ENCODE peak calls at places on chromosomes 2 and 18, in four cellular contexts. L, O, M and K are unnamed samples.

GRCh38 chr18:10012526-10012925 is 98.7 kb downstream of the VAPA start:
- DNase-seq in O (no peak), L (no peak), M (no peak), K (no peak)

GRCh38 chr2:238423561-238424312 is 3.0 kb upstream of the ASB1 start:
- DNase-seq in O (no peak), M (no peak), L (no peak), K (no peak)

GRCh38 chr2:20617081-20617575 is 33.8 kb downstream of the HS1BP3 start:
- DNase-seq in M (no peak), L (no peak), O (no peak), K (no peak)

GRCh38 chr18:50879302-50880107 is 587 bp downstream of the ME2 start:
- DNase-seq in O (peak; percentile 55), L (peak; percentile 5), M (no peak), K (no peak)

GRCh38 chr2:127161176-127162136 is 54.5 kb upstream of the BIN1 start:
- DNase-seq in M (no peak), L (no peak), O (no peak), K (no peak)

GRCh38 chr2:119650971-119651370 is 28.0 kb upstream of the TMEM177 start:
- DNase-seq in M (no peak), L (no peak), O (no peak), K (no peak)

GRCh38 chr2:182952741-182953450 is 85.4 kb downstream of the NCKAP1 start:
- DNase-seq in L (no peak), M (no peak), O (no peak), K (peak; percentile 2)

GRCh38 chr2:186129767-186130581 is 356.1 kb upstream of the ZC3H15 start:
- DNase-seq in L (no peak), M (peak; percentile 22), O (no peak), K (no peak)

GRCh38 chr2:42045956-42046748 is 1.7 kb upstream of the PKDCC start:
- DNase-seq in L (no peak), O (no peak), M (no peak), K (no peak)

GRCh38 chr2:238601433-238602222 is 174.9 kb downstream of the ASB1 start:
- DNase-seq in M (no peak), O (no peak), L (no peak), K (peak; percentile 30)

GRCh38 chr2:217714268-217714643 is 288.5 kb downstream of the TNS1 start:
- DNase-seq in O (no peak), L (peak; percentile 30), M (no peak), K (no peak)

GRCh38 chr2:96506907-96507240 is 1.7 kb upstream of the NEURL3 start:
- DNase-seq in L (no peak), M (no peak), O (no peak), K (no peak)

GRCh38 chr2:226208726-226209125 is 590.9 kb downstream of the IRS1 start:
- DNase-seq in L (no peak), O (no peak), M (no peak), K (no peak)

GRCh38 chr2:218431878-218432277 is 13.0 kb downstream of the VIL1 start:
- DNase-seq in L (no peak), M (no peak), O (no peak), K (no peak)

GRCh38 chr2:26394694-26395093 is 7.0 kb upstream of the DRC1 start:
- DNase-seq in O (no peak), M (no peak), L (no peak), K (no peak)

GRCh38 chr2:74250189-74250631 is 51.8 kb downstream of the MTHFD2 start:
- DNase-seq in L (peak; percentile 60), M (peak; percentile 17), O (peak; percentile 77), K (no peak)

GRCh38 chr2:237600205-237600846 is 9.8 kb upstream of the RAB17 start:
- DNase-seq in M (no peak), L (no peak), O (no peak), K (peak; percentile 54)

GRCh38 chr2:25275575-25275965 is 66.2 kb downstream of the DNMT3A start:
- DNase-seq in O (no peak), M (no peak), L (no peak), K (no peak)

GRCh38 chr2:3242747-3243369 is 134.8 kb downstream of the EIPR1 start:
- DNase-seq in L (no peak), M (no peak), O (peak; percentile 47), K (no peak)

GRCh38 chr2:127913808-127914457 is 28.2 kb upstream of the AMMECR1L start:
- DNase-seq in M (peak; percentile 68), O (no peak), L (no peak), K (no peak)

GRCh38 chr2:120100627-120101026 is 87.8 kb downstream of the EPB41L5 start:
- DNase-seq in L (no peak), O (no peak), M (no peak), K (no peak)

GRCh38 chr2:210752532-210752931 is 196.1 kb downstream of the CPS1 start:
- DNase-seq in O (no peak), L (no peak), M (no peak), K (no peak)

GRCh38 chr2:17918789-17919188 is 40.3 kb downstream of the KCNS3 start:
- DNase-seq in M (no peak), L (peak; percentile 23), O (no peak), K (no peak)

GRCh38 chr2:236536727-236537398 is 32.8 kb upstream of the ACKR3 start:
- DNase-seq in O (peak; percentile 59), M (no peak), L (no peak), K (no peak)

GRCh38 chr2:9755638-9756037 is 87.6 kb upstream of the TAF1B start:
- DNase-seq in M (no peak), L (no peak), O (no peak), K (no peak)

GRCh38 chr2:188292446-188293239 is 969 bp downstream of the GULP1 start:
- DNase-seq in M (peak; percentile 78), O (no peak), L (peak; percentile 23), K (peak; percentile 86)

GRCh38 chr2:15982285-15982967 is 42.1 kb downstream of the MYCN start:
- DNase-seq in L (no peak), O (no peak), M (no peak), K (no peak)

GRCh38 chr18:59643740-59644139 is 53.5 kb downstream of the CCBE1 start:
- DNase-seq in M (no peak), O (no peak), L (no peak), K (no peak)

GRCh38 chr18:59649575-59649974 is 47.6 kb downstream of the CCBE1 start:
- DNase-seq in M (no peak), O (no peak), L (no peak), K (no peak)

GRCh38 chr18:59646946-59647307 is 50.3 kb downstream of the CCBE1 start:
- DNase-seq in O (no peak), M (no peak), L (no peak), K (no peak)

GRCh38 chr18:59650266-59650820 is 46.9 kb downstream of the CCBE1 start:
- DNase-seq in M (no peak), L (no peak), O (no peak), K (no peak)

GRCh38 chr18:59646228-59646945 is 50.8 kb downstream of the CCBE1 start:
- DNase-seq in M (no peak), L (no peak), O (no peak), K (no peak)
- TF ChIP-seq CTCF in M (peak; percentile 16), L (no peak), O (no peak), K (no peak)

GRCh38 chr2:227774011-227774624 is 28.4 kb downstream of the SCYGR8 start:
- DNase-seq in M (no peak), L (no peak), O (no peak), K (no peak)
- TF ChIP-seq CTCF in M (peak; percentile 45), L (no peak), O (no peak), K (no peak)

DNA sequence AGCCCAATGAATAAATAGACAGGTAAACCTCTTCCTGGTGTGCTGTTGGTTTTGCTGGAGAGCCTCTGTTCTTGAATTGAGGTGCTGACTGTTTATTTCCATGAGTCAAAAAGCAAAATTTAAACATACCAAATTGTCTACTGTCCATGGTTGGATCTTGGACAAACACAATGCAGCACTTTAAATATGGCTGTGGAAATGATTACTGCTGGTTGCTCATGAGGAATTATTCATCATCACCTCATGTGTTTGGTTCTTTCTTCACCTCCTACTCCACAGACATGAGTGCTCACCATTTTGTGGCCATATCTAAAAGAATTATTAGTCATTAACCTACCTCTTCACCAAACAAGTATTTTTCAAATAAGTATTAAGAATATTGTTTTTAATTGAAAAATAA is 85.3 kb upstream of the GALNT5 start:
- DNase-seq in M (no peak), O (no peak), L (no peak), K (no peak)
- TF ChIP-seq CTCF in M (no peak), O (no peak), L (no peak), K (no peak)

GRCh38 chr2:221674446-221674845 is 102.3 kb upstream of the EPHA4 start:
- DNase-seq in O (no peak), L (no peak), M (no peak), K (no peak)
- TF ChIP-seq CTCF in O (no peak), L (no peak), M (no peak), K (no peak)

GRCh38 chr18:63120541-63121059 is 199.0 kb downstream of the BCL2 start:
- DNase-seq in L (no peak), M (no peak), O (no peak), K (no peak)

GRCh38 chr18:63113899-63114565 is 205.5 kb downstream of the BCL2 start:
- DNase-seq in O (no peak), M (no peak), L (no peak), K (no peak)

GRCh38 chr18:63119647-63120046 is 199.9 kb downstream of the BCL2 start:
- DNase-seq in L (peak; percentile 33), M (no peak), O (no peak), K (no peak)
- TF ChIP-seq CTCF in L (peak; percentile 62), M (peak; percentile 40), O (peak; percentile 35), K (peak; percentile 53)

GRCh38 chr18:36297419-36298112 is at the start of gene FHOD3:
- DNase-seq in M (no peak), O (peak; percentile 30), L (peak; percentile 53), K (no peak)
- TF ChIP-seq CTCF in M (no peak), O (no peak), L (no peak), K (no peak)

DNA sequence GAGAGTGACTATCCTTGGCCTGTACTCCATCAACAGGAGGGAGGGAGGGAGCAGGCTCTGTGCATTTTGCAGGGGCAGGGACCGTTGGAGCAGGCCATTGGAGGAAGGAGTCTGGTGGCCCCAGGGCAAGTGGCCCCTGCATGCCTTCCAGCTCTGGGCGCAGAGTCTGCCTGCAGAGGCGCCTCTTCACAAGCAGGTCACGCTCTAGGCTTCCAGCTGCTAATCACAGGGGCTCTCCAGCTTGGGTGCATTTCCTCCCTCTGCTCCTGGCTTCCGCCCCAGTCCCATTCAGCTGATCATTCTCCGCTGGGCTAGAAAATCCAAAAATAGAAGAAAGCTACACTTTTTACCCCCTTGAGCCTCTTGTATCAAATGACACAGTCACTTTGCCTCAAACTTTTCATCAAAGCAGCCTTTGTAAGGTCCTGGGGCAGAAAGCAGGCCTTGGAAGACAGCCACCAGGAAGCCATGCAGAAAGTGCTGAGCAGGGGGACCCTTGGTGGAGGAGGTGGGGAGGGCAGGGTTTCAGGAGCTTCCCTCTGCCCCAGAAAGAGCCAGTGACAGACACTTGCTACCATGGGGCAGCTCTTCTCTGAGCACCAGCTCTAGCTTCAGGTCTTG is 11.3 kb downstream of the TMEM247 start:
- DNase-seq in O (peak; percentile 59), L (no peak), M (no peak), K (no peak)
- TF ChIP-seq CTCF in O (peak; percentile 11), L (no peak), M (no peak), K (no peak)

GRCh38 chr2:193687195-193687594 is 1492.5 kb upstream of the TMEFF2 start:
- DNase-seq in L (no peak), O (no peak), M (no peak), K (no peak)

GRCh38 chr2:193695367-193695766 is 1500.6 kb upstream of the TMEFF2 start:
- DNase-seq in L (peak; percentile 8), O (no peak), M (no peak), K (no peak)

GRCh38 chr2:193690572-193690971 is 1495.8 kb upstream of the TMEFF2 start:
- DNase-seq in M (no peak), L (no peak), O (no peak), K (no peak)
- TF ChIP-seq CTCF in M (no peak), L (no peak), O (no peak), K (no peak)

GRCh38 chr2:11870584-11870983 is 124.2 kb downstream of the LPIN1 start:
- DNase-seq in M (no peak), O (no peak), L (no peak), K (no peak)
- TF ChIP-seq CTCF in M (no peak), O (no peak), L (no peak), K (no peak)